ENCODE peak calls at places on chromosomes 2 and 18, in ten cellular contexts. One of them, this sample, is unnamed.
A peak's percentile ranks its signal among the peaks of the same experiment; 100 is the strongest.

GRCh38 chr2:217120429-217120828 is 260.6 kb upstream of the TNP1 start:
- DNase-seq in mesothelial cell of epicardium: no peak
- DNase-seq in smooth muscle cell of the brain vasculature: no peak
- DNase-seq in EL: no peak
- DNase-seq in A549: no peak
- DNase-seq in stimulated activated CD8-positive, alpha-beta memory T cell treated with anti-CD3 and anti-CD28 coated beads, Interleukin-15, amount 100 ng/mL, for 24 hours: no peak
- DNase-seq in foreskin fibroblast: no peak
- DNase-seq in T47D: no peak
- DNase-seq in activated T-cell treated with anti-CD3 and anti-CD28 coated beads, Interleukin-2, amount 50 U/mL, for 72 hours: no peak
- DNase-seq in CD4-positive, alpha-beta memory T cell: no peak
- DNase-seq in this sample: no peak

GRCh38 chr2:204664708-204665121 is 119.4 kb downstream of the PARD3B start:
- DNase-seq in mesothelial cell of epicardium: no peak
- DNase-seq in smooth muscle cell of the brain vasculature: no peak
- DNase-seq in EL: peak; percentile 82
- DNase-seq in A549: peak; percentile 7
- DNase-seq in stimulated activated CD8-positive, alpha-beta memory T cell treated with anti-CD3 and anti-CD28 coated beads, Interleukin-15, amount 100 ng/mL, for 24 hours: no peak
- DNase-seq in foreskin fibroblast: peak; percentile 44
- DNase-seq in T47D: peak; percentile 17
- DNase-seq in activated T-cell treated with anti-CD3 and anti-CD28 coated beads, Interleukin-2, amount 50 U/mL, for 72 hours: no peak
- DNase-seq in CD4-positive, alpha-beta memory T cell: no peak
- DNase-seq in this sample: no peak

GRCh38 chr2:238137885-238138284 is 583 bp upstream of the KLHL30 start:
- DNase-seq in mesothelial cell of epicardium: no peak
- DNase-seq in smooth muscle cell of the brain vasculature: no peak
- DNase-seq in EL: no peak
- DNase-seq in A549: no peak
- DNase-seq in stimulated activated CD8-positive, alpha-beta memory T cell treated with anti-CD3 and anti-CD28 coated beads, Interleukin-15, amount 100 ng/mL, for 24 hours: no peak
- DNase-seq in foreskin fibroblast: no peak
- DNase-seq in T47D: no peak
- DNase-seq in activated T-cell treated with anti-CD3 and anti-CD28 coated beads, Interleukin-2, amount 50 U/mL, for 72 hours: no peak
- DNase-seq in CD4-positive, alpha-beta memory T cell: no peak
- DNase-seq in this sample: no peak

GRCh38 chr2:212998629-212999359 is 152.6 kb downstream of the IKZF2 start:
- DNase-seq in mesothelial cell of epicardium: no peak
- DNase-seq in smooth muscle cell of the brain vasculature: no peak
- DNase-seq in EL: peak; percentile 20
- DNase-seq in A549: no peak
- DNase-seq in stimulated activated CD8-positive, alpha-beta memory T cell treated with anti-CD3 and anti-CD28 coated beads, Interleukin-15, amount 100 ng/mL, for 24 hours: no peak
- DNase-seq in foreskin fibroblast: no peak
- DNase-seq in T47D: no peak
- DNase-seq in activated T-cell treated with anti-CD3 and anti-CD28 coated beads, Interleukin-2, amount 50 U/mL, for 72 hours: no peak
- DNase-seq in CD4-positive, alpha-beta memory T cell: no peak
- DNase-seq in this sample: no peak

GRCh38 chr2:239161711-239162140 is 239.1 kb downstream of the HDAC4 start:
- DNase-seq in mesothelial cell of epicardium: no peak
- DNase-seq in smooth muscle cell of the brain vasculature: no peak
- DNase-seq in EL: no peak
- DNase-seq in A549: no peak
- DNase-seq in stimulated activated CD8-positive, alpha-beta memory T cell treated with anti-CD3 and anti-CD28 coated beads, Interleukin-15, amount 100 ng/mL, for 24 hours: no peak
- DNase-seq in foreskin fibroblast: no peak
- DNase-seq in T47D: no peak
- DNase-seq in activated T-cell treated with anti-CD3 and anti-CD28 coated beads, Interleukin-2, amount 50 U/mL, for 72 hours: no peak
- DNase-seq in CD4-positive, alpha-beta memory T cell: no peak
- DNase-seq in this sample: peak; percentile 52

GRCh38 chr2:177242136-177242987 is 22.2 kb downstream of the NFE2L2 start:
- DNase-seq in mesothelial cell of epicardium: no peak
- DNase-seq in smooth muscle cell of the brain vasculature: peak; percentile 70
- DNase-seq in EL: peak; percentile 92
- DNase-seq in A549: peak; percentile 82
- DNase-seq in stimulated activated CD8-positive, alpha-beta memory T cell treated with anti-CD3 and anti-CD28 coated beads, Interleukin-15, amount 100 ng/mL, for 24 hours: no peak
- DNase-seq in foreskin fibroblast: peak; percentile 80
- DNase-seq in T47D: peak; percentile 79
- DNase-seq in activated T-cell treated with anti-CD3 and anti-CD28 coated beads, Interleukin-2, amount 50 U/mL, for 72 hours: no peak
- DNase-seq in CD4-positive, alpha-beta memory T cell: no peak
- DNase-seq in this sample: no peak

GRCh38 chr2:157827377-157827776 is 48.8 kb downstream of the ACVR1 start:
- DNase-seq in mesothelial cell of epicardium: no peak
- DNase-seq in smooth muscle cell of the brain vasculature: no peak
- DNase-seq in EL: no peak
- DNase-seq in A549: no peak
- DNase-seq in stimulated activated CD8-positive, alpha-beta memory T cell treated with anti-CD3 and anti-CD28 coated beads, Interleukin-15, amount 100 ng/mL, for 24 hours: no peak
- DNase-seq in foreskin fibroblast: no peak
- DNase-seq in T47D: no peak
- DNase-seq in activated T-cell treated with anti-CD3 and anti-CD28 coated beads, Interleukin-2, amount 50 U/mL, for 72 hours: no peak
- DNase-seq in CD4-positive, alpha-beta memory T cell: no peak
- DNase-seq in this sample: no peak

GRCh38 chr18:80109676-80110078 is 615 bp downstream of the ADNP2 start:
- DNase-seq in mesothelial cell of epicardium: peak; percentile 63
- DNase-seq in smooth muscle cell of the brain vasculature: no peak
- DNase-seq in EL: peak; percentile 55
- DNase-seq in A549: peak; percentile 26
- DNase-seq in stimulated activated CD8-positive, alpha-beta memory T cell treated with anti-CD3 and anti-CD28 coated beads, Interleukin-15, amount 100 ng/mL, for 24 hours: no peak
- DNase-seq in foreskin fibroblast: peak; percentile 33
- DNase-seq in T47D: peak; percentile 24
- DNase-seq in activated T-cell treated with anti-CD3 and anti-CD28 coated beads, Interleukin-2, amount 50 U/mL, for 72 hours: no peak
- DNase-seq in CD4-positive, alpha-beta memory T cell: no peak
- DNase-seq in this sample: no peak

GRCh38 chr2:151927501-151928221 is 99.4 kb upstream of the ARL5A start:
- DNase-seq in mesothelial cell of epicardium: no peak
- DNase-seq in smooth muscle cell of the brain vasculature: no peak
- DNase-seq in EL: no peak
- DNase-seq in A549: no peak
- DNase-seq in stimulated activated CD8-positive, alpha-beta memory T cell treated with anti-CD3 and anti-CD28 coated beads, Interleukin-15, amount 100 ng/mL, for 24 hours: no peak
- DNase-seq in foreskin fibroblast: no peak
- DNase-seq in T47D: no peak
- DNase-seq in activated T-cell treated with anti-CD3 and anti-CD28 coated beads, Interleukin-2, amount 50 U/mL, for 72 hours: no peak
- DNase-seq in CD4-positive, alpha-beta memory T cell: no peak
- DNase-seq in this sample: no peak

GRCh38 chr18:7637269-7637668 is 70.2 kb downstream of the PTPRM start:
- DNase-seq in mesothelial cell of epicardium: no peak
- DNase-seq in smooth muscle cell of the brain vasculature: no peak
- DNase-seq in EL: peak; percentile 66
- DNase-seq in A549: no peak
- DNase-seq in stimulated activated CD8-positive, alpha-beta memory T cell treated with anti-CD3 and anti-CD28 coated beads, Interleukin-15, amount 100 ng/mL, for 24 hours: no peak
- DNase-seq in foreskin fibroblast: no peak
- DNase-seq in T47D: no peak
- DNase-seq in activated T-cell treated with anti-CD3 and anti-CD28 coated beads, Interleukin-2, amount 50 U/mL, for 72 hours: no peak
- DNase-seq in CD4-positive, alpha-beta memory T cell: no peak
- DNase-seq in this sample: no peak

GRCh38 chr2:229910147-229910831 is 11.5 kb downstream of the TRIP12 start:
- DNase-seq in mesothelial cell of epicardium: no peak
- DNase-seq in smooth muscle cell of the brain vasculature: no peak
- DNase-seq in EL: no peak
- DNase-seq in A549: no peak
- DNase-seq in stimulated activated CD8-positive, alpha-beta memory T cell treated with anti-CD3 and anti-CD28 coated beads, Interleukin-15, amount 100 ng/mL, for 24 hours: no peak
- DNase-seq in foreskin fibroblast: no peak
- DNase-seq in T47D: no peak
- DNase-seq in activated T-cell treated with anti-CD3 and anti-CD28 coated beads, Interleukin-2, amount 50 U/mL, for 72 hours: no peak
- DNase-seq in CD4-positive, alpha-beta memory T cell: no peak
- DNase-seq in this sample: no peak

GRCh38 chr2:15177103-15177502 is 384.0 kb downstream of the NBAS start:
- DNase-seq in mesothelial cell of epicardium: no peak
- DNase-seq in smooth muscle cell of the brain vasculature: no peak
- DNase-seq in EL: peak; percentile 33
- DNase-seq in A549: no peak
- DNase-seq in stimulated activated CD8-positive, alpha-beta memory T cell treated with anti-CD3 and anti-CD28 coated beads, Interleukin-15, amount 100 ng/mL, for 24 hours: no peak
- DNase-seq in foreskin fibroblast: peak; percentile 18
- DNase-seq in T47D: no peak
- DNase-seq in activated T-cell treated with anti-CD3 and anti-CD28 coated beads, Interleukin-2, amount 50 U/mL, for 72 hours: peak; percentile 83
- DNase-seq in CD4-positive, alpha-beta memory T cell: peak; percentile 74
- DNase-seq in this sample: no peak

GRCh38 chr2:180219471-180219870 is 212.4 kb upstream of the CWC22 start:
- DNase-seq in mesothelial cell of epicardium: no peak
- DNase-seq in smooth muscle cell of the brain vasculature: no peak
- DNase-seq in EL: peak; percentile 13
- DNase-seq in A549: no peak
- DNase-seq in stimulated activated CD8-positive, alpha-beta memory T cell treated with anti-CD3 and anti-CD28 coated beads, Interleukin-15, amount 100 ng/mL, for 24 hours: no peak
- DNase-seq in foreskin fibroblast: no peak
- DNase-seq in T47D: no peak
- DNase-seq in activated T-cell treated with anti-CD3 and anti-CD28 coated beads, Interleukin-2, amount 50 U/mL, for 72 hours: no peak
- DNase-seq in CD4-positive, alpha-beta memory T cell: no peak
- DNase-seq in this sample: no peak

GRCh38 chr2:205822578-205822977 is 140.3 kb downstream of the NRP2 start:
- DNase-seq in mesothelial cell of epicardium: no peak
- DNase-seq in smooth muscle cell of the brain vasculature: no peak
- DNase-seq in EL: peak; percentile 17
- DNase-seq in A549: no peak
- DNase-seq in stimulated activated CD8-positive, alpha-beta memory T cell treated with anti-CD3 and anti-CD28 coated beads, Interleukin-15, amount 100 ng/mL, for 24 hours: no peak
- DNase-seq in foreskin fibroblast: peak; percentile 23
- DNase-seq in T47D: no peak
- DNase-seq in activated T-cell treated with anti-CD3 and anti-CD28 coated beads, Interleukin-2, amount 50 U/mL, for 72 hours: no peak
- DNase-seq in CD4-positive, alpha-beta memory T cell: no peak
- DNase-seq in this sample: no peak

GRCh38 chr2:101699191-101699938 is 1.9 kb downstream of the MAP4K4 start:
- DNase-seq in mesothelial cell of epicardium: no peak
- DNase-seq in smooth muscle cell of the brain vasculature: no peak
- DNase-seq in EL: peak; percentile 36
- DNase-seq in A549: no peak
- DNase-seq in stimulated activated CD8-positive, alpha-beta memory T cell treated with anti-CD3 and anti-CD28 coated beads, Interleukin-15, amount 100 ng/mL, for 24 hours: no peak
- DNase-seq in foreskin fibroblast: no peak
- DNase-seq in T47D: no peak
- DNase-seq in activated T-cell treated with anti-CD3 and anti-CD28 coated beads, Interleukin-2, amount 50 U/mL, for 72 hours: peak; percentile 31
- DNase-seq in CD4-positive, alpha-beta memory T cell: peak; percentile 37
- DNase-seq in this sample: no peak

This sample was measured in type B pancreatic cell.